ENCODE peak calls at places on chromosome 20, in five cellular contexts. A is heart right ventricle, X is tibial nerve, D is DND-41, C is brain microvascular endothelial cell. I is an unnamed sample.

GRCh38 chr20:57953638-57954037 is 243.8 kb upstream of the PMEPA1 start:
- DNase-seq in C (peak; percentile 51), A (no peak), D (no peak), X (no peak), I (no peak)

GRCh38 chr20:22403860-22404608 is 180.3 kb downstream of the FOXA2 start:
- DNase-seq in C (no peak), D (no peak), X (no peak), A (no peak), I (no peak)

GRCh38 chr20:10463622-10464021 is 28.5 kb downstream of the SLX4IP start:
- DNase-seq in X (no peak), A (no peak), C (no peak), D (no peak), I (no peak)

GRCh38 chr20:38230957-38231785 is 29.4 kb downstream of the KIAA1755 start:
- DNase-seq in A (no peak), X (no peak), D (no peak), C (peak; percentile 66), I (no peak)

GRCh38 chr20:33893314-33893713 is 82.2 kb downstream of the CHMP4B start:
- DNase-seq in D (no peak), X (no peak), A (no peak), C (peak; percentile 79), I (no peak)

GRCh38 chr20:41293269-41294037 is 24.1 kb downstream of the ZHX3 start:
- DNase-seq in D (no peak), C (no peak), A (no peak), X (peak; percentile 34), I (no peak)

GRCh38 chr20:11585752-11586352 is 331.8 kb upstream of the BTBD3 start:
- DNase-seq in C (peak; percentile 7), A (no peak), D (no peak), X (no peak), I (no peak)

GRCh38 chr20:52975024-52975732 is 3.0 kb downstream of the TSHZ2 start:
- DNase-seq in C (no peak), D (no peak), X (no peak), A (no peak), I (no peak)

GRCh38 chr20:36574278-36575065 is 1.1 kb downstream of the TGIF2 start:
- DNase-seq in C (peak; percentile 50), D (peak; percentile 69), A (peak; percentile 40), X (peak; percentile 37), I (no peak)

GRCh38 chr20:24469116-24470030 is at the start of gene SYNDIG1:
- DNase-seq in D (no peak), A (peak; percentile 24), C (no peak), X (no peak), I (no peak)

GRCh38 chr20:44541957-44542356 is 20.1 kb upstream of the SERINC3 start:
- DNase-seq in C (no peak), A (no peak), X (no peak), D (no peak), I (no peak)

DNA sequence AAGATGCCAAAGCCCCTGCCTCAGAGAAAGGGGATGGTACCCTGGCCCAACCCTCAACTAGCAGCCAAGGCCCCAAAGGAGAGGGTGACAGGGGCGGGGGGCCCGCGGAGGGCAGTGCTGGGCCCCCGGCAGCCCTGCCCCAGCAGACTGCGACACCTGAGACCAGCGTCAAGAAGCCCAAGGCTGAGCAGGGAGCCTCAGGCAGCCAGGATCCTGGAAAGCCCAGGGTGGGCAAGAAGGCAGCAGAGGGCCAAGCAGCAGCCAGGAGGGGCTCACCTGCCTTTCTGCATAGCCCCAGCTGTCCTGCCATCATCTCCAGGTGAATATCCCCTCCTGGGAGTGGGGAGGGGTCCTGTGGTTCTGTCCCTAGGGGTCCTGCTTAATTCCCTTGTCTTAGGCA is 1.1 kb downstream of the MYLK2 start:
- DNase-seq in X (no peak), C (no peak), D (no peak), A (no peak), I (no peak)
- H3K4me3 ChIP-seq in X (no peak overlapping the region), C (no peak overlapping the region), D (no peak overlapping the region), A (no peak overlapping the region), I (no peak overlapping the region)

DNA sequence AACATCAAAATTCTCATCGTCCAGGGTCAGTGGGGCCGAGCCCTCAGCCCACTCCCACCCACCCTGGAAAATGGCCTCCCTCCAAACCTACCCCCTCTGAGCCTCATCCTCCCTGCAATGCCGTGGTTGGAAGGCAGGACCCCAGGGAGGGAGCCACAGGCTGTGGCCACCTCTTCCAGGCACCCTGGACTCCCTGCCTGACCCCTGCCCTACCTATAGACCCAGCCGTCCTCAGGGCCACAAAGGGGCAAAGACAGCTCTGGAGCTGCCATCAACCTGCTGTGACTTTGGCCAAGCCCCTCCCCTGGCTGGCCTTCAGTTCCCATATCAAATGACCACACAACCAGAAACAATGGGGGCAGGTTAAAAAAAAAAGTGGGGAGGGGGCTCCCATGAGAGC is 2.3 kb upstream of the UCKL1 start:
- DNase-seq in D (no peak), A (no peak), X (no peak), C (no peak), I (no peak)
- TF ChIP-seq CTCF in D (no peak), A (no peak), X (no peak), C (no peak), I (no peak)

GRCh38 chr20:2691663-2692035 is 931 bp upstream of the EBF4 start:
- DNase-seq in C (no peak), D (no peak), X (no peak), A (no peak), I (peak; percentile 69)
- H3K4me3 ChIP-seq in C (no peak overlapping the region), D (no peak overlapping the region), X (peak overlapping the region; percentile 60), A (peak overlapping the region; percentile 64), I (peak overlapping the region; percentile 60)

DNA sequence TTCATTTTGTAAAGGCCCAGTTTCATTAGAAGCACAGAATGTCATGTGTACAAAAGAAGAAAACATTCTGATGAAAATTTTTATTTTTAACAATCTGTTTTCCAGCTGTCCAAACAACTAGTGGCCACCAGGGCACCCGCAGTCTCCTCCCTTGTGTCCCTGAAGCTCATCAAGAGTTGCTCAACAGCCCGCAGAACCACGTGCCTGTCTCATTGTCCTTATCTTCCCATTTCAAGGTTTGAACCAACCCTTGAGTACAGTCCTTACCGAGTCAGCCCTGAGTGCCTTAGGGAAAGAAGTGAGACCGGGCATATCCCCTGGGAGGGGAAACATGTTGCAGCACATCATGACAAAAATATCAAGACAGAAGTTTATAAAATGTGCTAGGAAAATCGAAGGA is 15.9 kb upstream of the ZNF133 start:
- DNase-seq in C (peak; percentile 29), X (peak; percentile 42), A (peak; percentile 34), D (no peak), I (no peak)
- TF ChIP-seq CTCF in C (peak; percentile 43), X (no peak), A (no peak), D (no peak), I (no peak)

GRCh38 chr20:49631074-49631716 is 63.3 kb upstream of the PTGIS start:
- DNase-seq in X (no peak), D (no peak), C (no peak), A (no peak), I (no peak)

GRCh38 chr20:49631856-49632418 is 64.0 kb upstream of the PTGIS start:
- DNase-seq in A (no peak), X (no peak), C (no peak), D (no peak), I (no peak)

GRCh38 chr20:49630396-49630951 is 62.5 kb upstream of the PTGIS start:
- DNase-seq in A (no peak), X (no peak), D (no peak), C (no peak), I (no peak)

GRCh38 chr20:49627329-49627761 is 59.4 kb upstream of the PTGIS start:
- DNase-seq in C (no peak), X (no peak), A (no peak), D (no peak), I (peak; percentile 42)

GRCh38 chr20:49629606-49630005 is 61.7 kb upstream of the PTGIS start:
- DNase-seq in A (no peak), X (no peak), D (no peak), C (no peak), I (no peak)
- H3K4me3 ChIP-seq in A (no peak overlapping the region), X (no peak overlapping the region), D (no peak overlapping the region), C (no peak overlapping the region), I (no peak overlapping the region)

GRCh38 chr20:31866221-31866620 is 4.1 kb downstream of the DUSP15 start:
- DNase-seq in X (no peak), D (no peak), A (no peak), C (no peak), I (no peak)
- TF ChIP-seq CTCF in X (no peak), D (no peak), A (no peak), C (no peak), I (no peak)